ENCODE peak calls at places on chromosomes 13 and 19, in eight cellular contexts. S is K562, N is endothelial cell of umbilical vein, I is HCT116, L is H1, F is SK-N-SH, X is GM12878, Y is GM23338. O is an unnamed sample.

GRCh38 chr13:38814331-38814730 is 127.5 kb downstream of the FREM2 start:
- DNase-seq in I (no peak), F (no peak), S (no peak), L (no peak), Y (no peak), X (no peak), N (no peak), O (no peak)

GRCh38 chr13:111460548-111461444 is 140.4 kb downstream of the TEX29 start:
- DNase-seq in X (no peak), N (no peak), S (no peak), I (peak), F (peak), Y (peak), L (peak), O (peak)

GRCh38 chr13:42041684-42042035 is 6.8 kb upstream of the DGKH start:
- DNase-seq in L (peak), Y (peak), F (peak), S (peak), X (peak), N (no peak), I (no peak), O (no peak)

GRCh38 chr13:71522976-71523517 is 344.0 kb downstream of the DACH1 start:
- DNase-seq in Y (no peak), X (no peak), S (no peak), F (no peak), N (no peak), I (no peak), L (no peak), O (no peak)

GRCh38 chr19:5287066-5287465 is 53.5 kb downstream of the PTPRS start:
- DNase-seq in S (no peak), I (no peak), F (no peak), L (no peak), N (no peak), Y (no peak), X (peak), O (no peak)

GRCh38 chr13:29569253-29570057 is 26.0 kb downstream of the SLC7A1 start:
- DNase-seq in L (no peak), F (peak), I (no peak), S (no peak), Y (no peak), X (no peak), N (peak), O (peak)

GRCh38 chr19:51407631-51408131 is 9.8 kb downstream of the SIGLEC10 start:
- DNase-seq in N (peak), F (no peak), I (peak), X (no peak), L (no peak), S (peak), Y (peak), O (peak)

GRCh38 chr13:97328222-97328790 is 105.7 kb upstream of the RAP2A start:
- DNase-seq in N (peak), X (no peak), L (no peak), F (no peak), I (no peak), S (no peak), Y (peak), O (no peak)

GRCh38 chr13:75760182-75760981 is 124.3 kb downstream of the LMO7 start:
- DNase-seq in S (no peak), Y (no peak), X (no peak), L (no peak), F (no peak), I (peak), N (peak), O (peak)

GRCh38 chr19:28727133-28727834 is 485.7 kb downstream of the UQCRFS1 start:
- DNase-seq in X (no peak), S (peak), F (peak), L (peak), I (no peak), Y (peak), N (no peak), O (no peak)

GRCh38 chr19:4474504-4475136 is 2.5 kb downstream of the HDGFL2 start:
- DNase-seq in L (peak), S (peak), X (no peak), I (no peak), N (peak), Y (peak), F (peak), O (no peak)

GRCh38 chr13:33274264-33274663 is 11.3 kb downstream of the STARD13 start:
- DNase-seq in N (no peak), S (no peak), L (no peak), F (no peak), I (no peak), X (no peak), Y (no peak), O (no peak)

GRCh38 chr13:111623170-111623569 is 302.7 kb downstream of the TEX29 start:
- DNase-seq in Y (no peak), L (no peak), F (no peak), S (no peak), X (no peak), N (no peak), I (no peak), O (no peak)

GRCh38 chr13:48068952-48069351 is 26.0 kb downstream of the MED4 start:
- DNase-seq in X (no peak), L (no peak), I (no peak), Y (peak), N (no peak), S (no peak), F (no peak), O (no peak)

GRCh38 chr19:16537111-16537510 is 5.1 kb downstream of the CHERP start:
- DNase-seq in Y (no peak), X (no peak), F (peak), S (no peak), N (no peak), I (no peak), L (no peak), O (no peak)

GRCh38 chr19:13701624-13702023 is 62.7 kb upstream of the MRI1 start:
- DNase-seq in S (no peak), F (no peak), I (no peak), L (no peak), X (no peak), N (no peak), Y (no peak), O (no peak)

GRCh38 chr13:111184685-111185401 is 69.7 kb downstream of the ARHGEF7 start:
- DNase-seq in S (no peak), X (peak), L (no peak), F (no peak), N (no peak), Y (no peak), I (no peak), O (no peak)

GRCh38 chr13:26971990-26972888 is 199.4 kb downstream of the USP12 start:
- DNase-seq in F (no peak), Y (peak), I (peak), L (peak), S (peak), X (no peak), N (no peak), O (peak)

GRCh38 chr13:50334944-50335343 is 319.7 kb downstream of the KCNRG start:
- DNase-seq in S (peak), L (no peak), F (no peak), I (no peak), Y (no peak), X (no peak), N (peak), O (peak)

GRCh38 chr13:34037636-34038325 is 219.8 kb downstream of the RFC3 start:
- DNase-seq in N (no peak), F (no peak), L (no peak), I (no peak), S (no peak), Y (peak), X (no peak), O (no peak)

GRCh38 chr13:59790626-59791025 is 373.1 kb downstream of the DIAPH3 start:
- DNase-seq in N (peak), I (no peak), F (no peak), L (no peak), Y (no peak), S (no peak), X (no peak), O (no peak)

GRCh38 chr19:38535212-38535611 is 82.5 kb downstream of the MAP4K1 start:
- DNase-seq in L (no peak), S (no peak), X (no peak), N (no peak), F (no peak), I (no peak), Y (no peak), O (no peak)

GRCh38 chr13:25990801-25991200 is 61.0 kb downstream of the SHISA2 start:
- DNase-seq in I (no peak), Y (no peak), S (no peak), L (no peak), N (no peak), F (no peak), X (no peak), O (no peak)

GRCh38 chr19:55257461-55258411 is 1.1 kb downstream of the PPP6R1 start:
- DNase-seq in I (no peak), L (peak), Y (peak), F (peak), X (no peak), S (peak), N (peak), O (no peak)

GRCh38 chr13:20607015-20607414 is 40.1 kb downstream of the IFT88 start:
- DNase-seq in S (no peak), I (no peak), L (no peak), F (no peak), X (no peak), N (no peak), Y (no peak), O (no peak)

GRCh38 chr19:4567584-4568071 is 8.1 kb upstream of the SEMA6B start:
- DNase-seq in Y (peak), L (peak), F (peak), S (peak), X (no peak), I (no peak), N (peak), O (peak)

GRCh38 chr13:76812206-76812882 is 73.9 kb downstream of the KCTD12 start:
- DNase-seq in F (peak), X (no peak), N (no peak), L (no peak), S (no peak), I (no peak), Y (no peak), O (no peak)

DNA sequence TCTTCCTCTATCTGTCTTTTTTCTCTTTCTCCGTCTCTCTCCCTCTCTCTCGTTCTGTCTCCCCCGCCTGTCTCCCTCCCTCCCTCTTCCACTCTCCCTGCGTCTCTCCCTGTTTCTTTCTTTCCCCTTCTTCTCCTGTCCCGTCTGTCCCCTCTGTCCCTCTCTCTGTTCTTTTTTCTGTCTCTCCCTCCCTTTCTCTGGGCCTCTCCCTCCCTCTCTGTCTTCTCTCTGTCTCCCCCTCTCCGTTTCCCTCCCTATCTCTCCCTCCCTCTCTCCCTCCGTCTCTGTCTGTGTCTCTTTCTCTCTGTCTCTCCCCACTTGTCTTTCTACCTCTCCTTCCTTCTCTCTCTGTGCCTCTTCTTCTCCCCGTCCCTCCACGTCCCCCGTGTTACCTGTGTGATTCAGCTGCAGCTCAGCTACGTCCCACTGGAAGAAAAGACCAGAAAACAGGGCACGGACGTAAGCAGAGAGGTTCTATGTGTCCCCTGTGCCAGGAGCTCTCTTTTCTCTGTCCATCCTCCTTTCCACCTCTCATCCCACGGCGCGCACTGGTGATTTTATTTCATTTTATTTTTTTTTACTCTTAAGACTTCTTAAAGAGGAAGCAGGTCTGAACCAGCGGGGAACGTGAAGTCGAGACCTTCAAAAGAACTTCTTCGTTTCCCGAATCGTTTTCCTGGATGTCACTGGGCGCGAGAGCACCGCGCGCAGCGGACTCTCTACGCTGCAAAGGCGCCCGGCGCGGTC is 1.1 kb downstream of the CD70 start:
- DNase-seq in X (no peak), I (no peak), S (no peak), Y (peak), N (no peak), F (no peak), L (peak), O (no peak)
- H2AFZ ChIP-seq in X (no peak), I (no peak), S (peak), Y (peak), N (no peak), F (no peak), L (peak), O (no peak)

GRCh38 chr19:1456121-1456900 is 6.4 kb downstream of the APC2 start:
- DNase-seq in I (no peak), L (no peak), S (no peak), N (no peak), Y (peak), X (no peak), F (no peak), O (no peak)

GRCh38 chr19:1457031-1457739 is 7.3 kb downstream of the APC2 start:
- DNase-seq in L (no peak), X (no peak), Y (peak), N (no peak), F (no peak), S (no peak), I (no peak), O (no peak)

GRCh38 chr19:1459479-1459878 is 9.6 kb downstream of the APC2 start:
- DNase-seq in I (no peak), F (no peak), N (no peak), Y (no peak), S (no peak), L (no peak), X (no peak), O (no peak)

GRCh38 chr19:1455336-1456120 is 5.6 kb downstream of the APC2 start:
- DNase-seq in Y (peak), N (peak), I (peak), F (peak), L (peak), X (no peak), S (peak), O (peak)

GRCh38 chr19:1457892-1458291 is 8.0 kb downstream of the APC2 start:
- DNase-seq in F (no peak), I (no peak), L (no peak), S (no peak), Y (no peak), X (no peak), N (no peak), O (no peak)
- TF ChIP-seq POLR2AphosphoS5 in F (no peak), I (no peak), L (no peak), S (no peak), Y (no peak), X (no peak), N (no peak), O (no peak)

GRCh38 chr19:58382997-58383603 is 2.3 kb upstream of the ZNF837 start:
- DNase-seq in Y (no peak), L (no peak), X (no peak), I (no peak), S (no peak), N (no peak), F (no peak), O (no peak)

GRCh38 chr19:58379276-58379675 is 1.6 kb downstream of the ZNF837 start:
- DNase-seq in Y (no peak), I (no peak), X (no peak), L (no peak), S (no peak), N (no peak), F (no peak), O (no peak)

GRCh38 chr19:58380037-58380735 is 644 bp downstream of the ZNF837 start:
- DNase-seq in S (no peak), N (no peak), L (no peak), F (no peak), I (no peak), Y (no peak), X (no peak), O (peak)

GRCh38 chr19:58381460-58382220 is 810 bp upstream of the ZNF837 start:
- DNase-seq in L (no peak), N (no peak), X (no peak), Y (no peak), S (no peak), F (no peak), I (no peak), O (no peak)

GRCh38 chr19:58380736-58381459 is at the start of gene ZNF837:
- DNase-seq in L (peak), I (peak), S (peak), X (peak), Y (peak), N (peak), F (peak), O (peak)
- H2AFZ ChIP-seq in L (peak), I (no peak), S (peak), X (peak), Y (peak), N (peak), F (peak), O (no peak)

DNA sequence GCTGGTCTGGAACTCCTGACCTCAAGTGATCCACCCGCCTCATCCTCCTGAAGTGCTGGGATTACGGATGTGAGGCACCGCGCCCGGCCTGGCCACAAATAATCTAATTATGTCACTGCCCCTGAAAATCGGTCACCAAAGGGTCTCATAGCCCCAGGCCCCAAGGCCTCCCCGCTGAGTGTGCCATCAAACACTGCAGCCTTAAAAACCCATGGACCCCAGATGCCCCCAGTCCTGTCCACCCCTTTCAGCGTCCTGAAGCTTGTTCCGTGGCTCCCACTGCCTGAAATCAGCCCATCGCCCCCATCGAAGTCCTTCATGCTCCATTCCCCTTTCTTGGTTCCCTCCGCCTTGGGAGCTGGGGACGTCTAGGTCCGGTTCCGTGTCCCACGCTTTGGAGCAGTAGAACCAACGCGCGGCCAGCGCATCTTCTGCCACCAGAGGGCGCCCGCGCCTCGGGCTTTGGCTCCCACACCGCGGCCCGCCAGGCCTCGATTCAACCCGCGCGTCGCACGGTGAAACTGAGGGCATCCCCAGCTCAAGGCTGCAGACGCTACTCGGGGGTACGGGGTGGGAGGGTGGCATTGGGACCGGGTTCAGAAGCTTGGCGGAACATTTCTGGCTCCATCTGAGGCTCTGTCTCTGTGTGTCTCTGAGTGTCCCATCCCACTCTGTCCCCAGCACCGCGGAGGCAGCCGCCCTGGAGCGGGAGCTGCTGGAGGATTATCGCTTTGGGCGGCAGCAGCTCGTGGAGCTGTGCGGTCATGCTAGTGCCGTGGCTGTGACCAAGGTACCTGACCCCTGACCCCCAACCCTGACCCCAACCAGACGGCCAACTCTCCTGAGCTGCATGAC is 3.5 kb downstream of the YJEFN3 start:
- DNase-seq in F (peak), X (no peak), L (peak), N (peak), Y (peak), S (peak), I (no peak), O (peak)
- TF ChIP-seq POLR2AphosphoS5 in F (no peak), X (no peak), L (peak), N (no peak), Y (peak), S (no peak), I (peak), O (no peak)

DNA sequence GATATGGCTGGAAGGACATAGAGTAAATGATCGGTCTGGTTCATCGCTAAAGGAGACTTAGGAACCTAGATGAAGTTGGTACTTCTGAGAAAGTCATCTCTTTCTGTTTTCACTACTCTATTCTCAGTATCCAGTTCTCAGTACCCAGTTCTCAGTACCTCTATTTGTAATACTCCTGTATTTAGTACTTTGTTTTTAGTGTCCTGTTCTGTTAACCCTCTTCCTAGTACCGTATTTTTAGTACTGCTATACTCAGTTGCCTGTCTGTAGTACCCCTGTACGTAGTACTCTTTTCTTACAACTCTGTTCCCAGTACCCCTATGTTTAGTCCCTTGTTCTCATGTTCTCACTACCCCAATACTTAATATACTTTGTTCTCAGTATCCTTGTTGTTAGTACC is 1.2 kb downstream of the RFXAP start:
- DNase-seq in L (no peak), I (no peak), X (peak), N (no peak), F (no peak), Y (no peak), S (no peak), O (no peak)
- H2AFZ ChIP-seq in L (no peak), I (no peak), X (no peak), N (peak), F (peak), Y (no peak), S (peak), O (no peak)

GRCh38 chr19:41263850-41264580 is at the start of gene HNRNPUL1:
- DNase-seq in S (peak), Y (peak), X (peak), N (peak), L (peak), I (peak), F (peak), O (peak)
- TF ChIP-seq POLR2AphosphoS5 in S (peak), Y (peak), X (no peak), N (peak), L (peak), I (no peak), F (no peak), O (peak)

GRCh38 chr19:2288743-2289713 is 7.1 kb upstream of the PEAK3 start:
- DNase-seq in N (no peak), L (no peak), S (no peak), I (no peak), Y (peak), F (no peak), X (no peak), O (no peak)

GRCh38 chr19:2288010-2288742 is 6.2 kb upstream of the PEAK3 start:
- DNase-seq in S (no peak), F (no peak), Y (no peak), N (no peak), X (no peak), L (no peak), I (no peak), O (no peak)

GRCh38 chr19:2289714-2290435 is 7.9 kb upstream of the PEAK3 start:
- DNase-seq in S (peak), F (no peak), I (no peak), X (peak), N (no peak), L (no peak), Y (peak), O (no peak)

GRCh38 chr19:2291185-2291751 is 9.3 kb upstream of the PEAK3 start:
- DNase-seq in Y (peak), N (peak), L (peak), F (peak), X (no peak), S (no peak), I (no peak), O (no peak)

DNA sequence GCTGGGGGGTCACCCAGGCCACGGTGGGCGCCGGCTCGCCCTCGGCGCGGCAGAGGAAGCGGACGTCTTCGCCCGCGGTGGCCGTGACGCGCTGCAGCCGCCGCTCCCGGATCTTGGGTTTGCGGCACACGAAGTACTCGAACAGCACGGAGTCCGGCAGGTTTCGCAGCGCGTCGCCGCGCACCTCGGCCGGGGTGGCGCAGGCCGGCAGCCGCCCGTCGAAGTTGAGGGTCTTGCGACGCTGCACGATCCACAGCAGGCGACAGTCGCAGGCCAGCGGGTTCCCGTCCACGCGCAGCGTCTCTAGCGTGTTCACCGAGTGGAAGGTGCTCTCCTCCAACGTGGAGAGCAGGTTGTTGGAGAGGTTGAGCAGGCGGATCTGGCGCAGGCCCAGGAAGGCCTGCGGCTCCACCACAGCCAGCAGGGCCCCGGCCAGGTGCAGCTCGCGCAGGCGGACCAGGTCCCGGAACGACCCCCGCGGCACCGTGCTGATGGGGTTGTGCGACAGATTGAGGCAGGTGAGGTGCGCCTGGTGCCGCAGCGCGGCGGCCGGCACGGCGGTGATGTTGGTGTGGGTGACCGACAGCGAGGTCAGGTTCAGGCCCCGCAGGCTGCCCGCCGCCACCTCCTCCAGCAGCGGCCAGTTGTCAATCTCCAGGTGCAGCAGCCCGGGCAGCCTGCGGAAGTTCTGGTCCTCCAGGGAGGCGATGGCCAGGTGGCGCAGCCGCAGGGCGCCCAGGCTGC is 8.6 kb upstream of the PEAK3 start:
- DNase-seq in F (no peak), Y (peak), S (no peak), N (no peak), L (peak), X (no peak), I (no peak), O (no peak)
- H2AFZ ChIP-seq in F (no peak), Y (peak), S (no peak), N (no peak), L (no peak), X (peak), I (no peak), O (no peak)

O was measured in HepG2.